ENCODE peak calls at places on chromosomes 5 and 9, in seven cellular contexts. A is central memory CD4-positive, alpha-beta T cell; R is retina; O is GM23248; P is posterior cingulate gyrus; U is HS-5; M is HT-29. S is an unnamed sample.

GRCh38 chr5:89293849-89294248 is 410.9 kb upstream of the MEF2C start:
- DNase-seq in A (no peak), M (no peak), O (peak; percentile 64), U (no peak), P (no peak), R (no peak), S (no peak)

GRCh38 chr9:86257406-86257805 is 2.1 kb downstream of the C9orf153 start:
- DNase-seq in M (no peak), U (no peak), R (peak; percentile 56), O (no peak), P (no peak), A (no peak), S (no peak)

GRCh38 chr9:880725-881124 is 39.2 kb downstream of the DMRT1 start:
- DNase-seq in U (no peak), O (no peak), A (no peak), M (no peak), R (no peak), P (no peak), S (no peak)

GRCh38 chr5:132270706-132271105 is 13.2 kb downstream of the PDLIM4 start:
- DNase-seq in U (no peak), A (no peak), P (no peak), R (peak; percentile 34), M (no peak), O (no peak), S (no peak)

GRCh38 chr9:127865645-127866464 is 11.4 kb upstream of the ENG start:
- DNase-seq in R (no peak), O (no peak), M (no peak), P (no peak), U (no peak), A (peak; percentile 48), S (no peak)

GRCh38 chr5:8981016-8981415 is 564.9 kb downstream of the SEMA5A start:
- DNase-seq in M (no peak), R (no peak), P (no peak), U (no peak), O (peak; percentile 29), A (no peak), S (no peak)

GRCh38 chr9:115193777-115194176 is 75.8 kb upstream of the TNC start:
- DNase-seq in M (no peak), U (no peak), A (no peak), R (no peak), O (no peak), P (no peak), S (no peak)

GRCh38 chr9:34559616-34560546 is 29.6 kb downstream of the CNTFR start:
- DNase-seq in P (no peak), O (peak; percentile 81), U (peak; percentile 6), A (no peak), R (peak; percentile 61), M (no peak), S (peak; percentile 90)

GRCh38 chr9:135504262-135505229 is 4.1 kb downstream of the MRPS2 start:
- DNase-seq in M (peak; percentile 71), A (peak; percentile 23), U (no peak), O (peak; percentile 79), R (peak; percentile 64), P (peak; percentile 73), S (peak; percentile 51)

GRCh38 chr9:120928015-120928719 is 1.6 kb upstream of the TRAF1 start:
- DNase-seq in P (peak; percentile 45), M (peak; percentile 46), U (no peak), A (no peak), O (peak; percentile 37), R (no peak), S (peak; percentile 44)

GRCh38 chr5:100731768-100732167 is 171.3 kb downstream of the ST8SIA4 start:
- DNase-seq in P (no peak), A (peak; percentile 53), R (no peak), U (no peak), O (no peak), M (no peak), S (peak; percentile 25)

GRCh38 chr9:87673446-87674109 is 52.3 kb upstream of the CTSL start:
- DNase-seq in O (no peak), R (no peak), M (no peak), P (no peak), U (no peak), A (no peak), S (no peak)

GRCh38 chr9:130368631-130369103 is 76.1 kb upstream of the ASS1 start:
- DNase-seq in R (no peak), P (no peak), O (peak; percentile 18), M (no peak), U (no peak), A (peak; percentile 3), S (no peak)

GRCh38 chr5:76190356-76190755 is 107.2 kb downstream of the SV2C start:
- DNase-seq in P (no peak), O (no peak), R (no peak), A (no peak), M (no peak), U (no peak), S (no peak)

GRCh38 chr5:173454764-173455598 is 126.8 kb upstream of the STC2 start:
- DNase-seq in R (no peak), P (no peak), O (peak; percentile 98), M (no peak), U (peak; percentile 99), A (no peak), S (no peak)

GRCh38 chr9:88998911-88999310 is 7.6 kb downstream of the S1PR3 start:
- DNase-seq in O (peak; percentile 57), A (no peak), U (no peak), R (no peak), P (no peak), M (no peak), S (no peak)

GRCh38 chr9:113673726-113674125 is 202.4 kb upstream of the ZNF618 start:
- DNase-seq in R (no peak), A (no peak), U (no peak), M (no peak), P (no peak), O (peak; percentile 48), S (no peak)

GRCh38 chr9:114271556-114272510 is 51.1 kb upstream of the ORM1 start:
- DNase-seq in R (no peak), M (peak; percentile 16), A (no peak), O (peak; percentile 72), P (no peak), U (no peak), S (no peak)

GRCh38 chr9:115359011-115359780 is 241.2 kb upstream of the TNC start:
- DNase-seq in A (no peak), U (no peak), P (no peak), R (no peak), M (no peak), O (no peak), S (peak; percentile 15)

GRCh38 chr5:38695021-38695961 is 138.8 kb upstream of the LIFR start:
- DNase-seq in O (no peak), R (peak; percentile 59), M (no peak), U (no peak), A (no peak), P (no peak), S (no peak)

GRCh38 chr5:178778919-178779318 is 48.5 kb upstream of the ZNF354A start:
- DNase-seq in O (no peak), U (no peak), P (no peak), M (no peak), A (no peak), R (no peak), S (peak; percentile 13)

GRCh38 chr5:2257326-2258244 is 374.9 kb upstream of the IRX4 start:
- DNase-seq in A (no peak), O (no peak), U (no peak), P (no peak), R (no peak), M (no peak), S (no peak)

S was measured in small intestine.